ENCODE peak calls at places on chromosomes 2 and 18, in five cellular contexts. G is PC-9; O is psoas muscle; H is spleen; K is effector memory CD4-positive, alpha-beta T cell. U is an unnamed sample.
A peak's percentile ranks its signal among the peaks of the same experiment; 100 is the strongest.

GRCh38 chr2:48540237-48540935 is 10.4 kb downstream of the STON1 start:
- DNase-seq in H (no peak), K (no peak), O (no peak), G (no peak), U (no peak)

GRCh38 chr18:79817607-79817998 is 19.9 kb downstream of the KCNG2 start:
- DNase-seq in K (no peak), H (no peak), G (no peak), O (no peak), U (no peak)

GRCh38 chr2:97011977-97012569 is 25.7 kb upstream of the FAM178B start:
- DNase-seq in O (no peak), G (peak; percentile 53), H (no peak), K (no peak), U (no peak)

GRCh38 chr2:198692907-198693510 is 764.7 kb downstream of the SATB2 start:
- DNase-seq in G (no peak), O (no peak), K (no peak), H (no peak), U (no peak)

GRCh38 chr2:207854484-207855386 is 85.0 kb upstream of the FZD5 start:
- DNase-seq in G (no peak), H (no peak), K (no peak), O (no peak), U (no peak)

GRCh38 chr18:657311-657997 is at the start of gene TYMS:
- DNase-seq in K (no peak), O (peak; percentile 50), H (peak; percentile 82), G (peak; percentile 64), U (no peak)

GRCh38 chr2:234839285-234839684 is 112.5 kb upstream of the SH3BP4 start:
- DNase-seq in H (no peak), O (no peak), G (peak; percentile 92), K (no peak), U (no peak)

GRCh38 chr18:58668211-58668610 is 3.1 kb upstream of the MALT1 start:
- DNase-seq in G (no peak), H (no peak), K (no peak), O (no peak), U (no peak)

GRCh38 chr2:101974663-101975062 is 17.1 kb upstream of the IL1R2 start:
- DNase-seq in K (no peak), H (no peak), G (no peak), O (no peak), U (no peak)

GRCh38 chr2:101970901-101971300 is 20.9 kb upstream of the IL1R2 start:
- DNase-seq in O (no peak), H (no peak), K (no peak), G (no peak), U (no peak)

GRCh38 chr2:101972621-101973434 is 18.9 kb upstream of the IL1R2 start:
- DNase-seq in O (no peak), G (peak; percentile 67), K (no peak), H (no peak), U (no peak)

GRCh38 chr2:101969723-101970122 is 22.0 kb upstream of the IL1R2 start:
- DNase-seq in G (no peak), K (no peak), O (no peak), H (no peak), U (no peak)

DNA sequence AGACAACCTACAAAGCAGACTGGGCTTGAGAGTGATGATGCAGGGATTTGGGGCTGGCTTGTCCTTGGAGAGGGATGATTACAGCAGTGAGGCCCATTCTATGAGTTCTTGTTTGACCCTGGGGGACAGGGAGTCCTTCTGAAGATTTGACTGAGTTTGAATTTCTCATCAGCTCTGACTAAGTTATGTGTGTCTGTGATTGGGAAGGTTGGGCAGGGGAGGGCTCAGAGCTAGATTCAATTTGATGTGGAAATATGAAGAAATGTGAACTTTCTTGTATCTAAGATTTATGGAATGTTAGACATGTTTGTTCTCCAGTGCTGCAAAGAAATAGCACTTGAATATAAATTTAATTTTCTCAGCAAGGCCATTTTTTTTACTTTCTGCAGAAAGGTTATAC is 19.9 kb upstream of the IL1R2 start:
- DNase-seq in G (no peak), K (no peak), O (no peak), H (no peak), U (no peak)
- H3K9me3 ChIP-seq in G (peaks cover 13% of the 10 kb centered on the region), K (no peaks in the 10 kb centered on the region), O (no peaks in the 10 kb centered on the region), H (peaks cover 16% of the 10 kb centered on the region), U (peaks cover 3% of the 10 kb centered on the region)

DNA sequence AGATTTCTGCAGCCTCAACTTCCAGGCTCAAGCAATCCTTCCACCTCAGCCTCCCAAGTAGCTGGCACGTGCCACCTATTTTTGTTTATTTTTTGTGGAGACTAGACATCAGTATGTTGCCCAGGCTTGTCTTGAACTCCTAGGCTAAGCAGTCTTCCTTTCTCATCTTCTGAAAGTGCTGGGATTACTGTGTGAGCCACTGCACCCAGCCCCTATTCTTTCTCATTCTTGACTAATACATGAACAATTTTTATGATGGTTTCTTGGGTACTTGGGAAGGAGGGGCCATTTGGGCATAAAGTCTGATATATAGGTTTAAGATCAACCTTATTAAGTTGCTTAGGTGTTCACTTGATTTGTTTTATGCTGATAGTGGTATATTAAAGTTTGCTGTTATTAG is 26.2 kb downstream of the EPC2 start:
- DNase-seq in G (no peak), K (no peak), H (no peak), O (no peak), U (no peak)
- H3K9me3 ChIP-seq in G (no peaks in the 10 kb centered on the region), K (no peaks in the 10 kb centered on the region), H (peaks cover 12% of the 10 kb centered on the region), O (peaks cover 5% of the 10 kb centered on the region), U (no peaks in the 10 kb centered on the region)

GRCh38 chr2:144254342-144255235 is 265.3 kb downstream of the ZEB2 start:
- DNase-seq in K (no peak), O (no peak), H (no peak), G (no peak), U (no peak)

GRCh38 chr2:144256996-144257707 is 262.8 kb downstream of the ZEB2 start:
- DNase-seq in O (no peak), H (no peak), K (no peak), G (no peak), U (no peak)

GRCh38 chr2:144258154-144258553 is 261.8 kb downstream of the ZEB2 start:
- DNase-seq in O (no peak), K (no peak), G (no peak), H (no peak), U (no peak)

GRCh38 chr2:144252694-144253093 is 267.2 kb downstream of the ZEB2 start:
- DNase-seq in O (no peak), G (no peak), H (no peak), K (no peak), U (no peak)

GRCh38 chr2:144253743-144254142 is 266.2 kb downstream of the ZEB2 start:
- DNase-seq in G (no peak), O (no peak), K (no peak), H (no peak), U (no peak)
- H3K9me3 ChIP-seq in G (peaks cover 17% of the 10 kb centered on the region), O (peaks cover 29% of the 10 kb centered on the region), K (peaks cover 19% of the 10 kb centered on the region), H (peaks cover 56% of the 10 kb centered on the region), U (no peaks in the 10 kb centered on the region)

DNA sequence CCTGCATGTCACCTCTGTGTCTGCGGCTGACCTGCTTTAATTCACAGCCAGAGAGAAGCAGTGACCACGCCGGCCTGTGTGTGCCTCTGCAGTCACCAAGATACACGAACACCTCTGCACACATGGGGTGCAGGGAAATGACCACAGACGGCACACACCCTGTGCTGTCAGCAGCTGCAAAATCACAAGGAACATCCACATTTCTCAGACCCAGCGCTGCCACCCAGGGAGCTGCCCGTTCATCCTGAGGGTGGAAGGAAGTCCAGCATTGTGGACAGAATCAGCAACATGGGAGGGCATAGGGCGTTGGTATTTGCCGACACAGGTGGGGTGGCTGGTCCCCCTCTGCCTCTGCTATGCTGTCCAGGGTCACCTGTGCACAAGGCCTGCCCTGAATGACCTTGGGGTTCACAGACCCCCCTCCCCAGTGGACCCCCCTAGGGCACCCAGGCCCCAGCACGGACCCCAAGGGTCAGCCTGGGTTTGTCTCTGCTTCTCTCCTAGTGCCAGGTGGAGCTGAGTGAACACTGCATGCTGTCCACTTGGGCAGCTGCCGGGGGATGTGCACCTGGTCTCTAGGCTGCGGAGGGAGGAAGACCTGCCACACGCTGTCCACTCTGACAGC is 107.4 kb downstream of the PXDN start:
- DNase-seq in K (no peak), G (no peak), O (peak; percentile 35), H (no peak), U (no peak)
- H3K9me3 ChIP-seq in K (no peaks in the 10 kb centered on the region), G (no peaks in the 10 kb centered on the region), O (no peaks in the 10 kb centered on the region), H (no peaks in the 10 kb centered on the region), U (no peaks in the 10 kb centered on the region)

DNA sequence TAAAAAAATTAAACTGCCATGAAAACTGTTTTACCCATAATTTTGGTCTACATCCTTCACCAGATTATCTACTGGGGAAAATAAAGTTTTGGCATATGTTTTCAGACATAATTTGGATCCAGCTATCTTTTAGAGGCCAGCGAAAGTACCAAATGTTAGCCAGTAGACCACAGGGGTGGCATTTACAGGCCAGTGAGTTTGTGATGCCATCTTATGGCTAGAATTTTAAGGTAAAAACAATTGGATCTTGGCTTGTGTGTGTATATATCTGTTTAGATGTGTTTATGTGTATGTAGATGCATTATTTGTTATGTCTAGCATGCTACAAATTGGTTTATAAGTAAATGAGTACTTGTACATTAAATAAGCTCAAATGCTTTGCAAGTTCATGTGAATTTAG is 322.6 kb downstream of the ASXL3 start:
- DNase-seq in H (no peak), K (no peak), G (no peak), O (no peak), U (no peak)
- H3K9me3 ChIP-seq in H (peaks cover 67% of the 10 kb centered on the region), K (peaks cover 5% of the 10 kb centered on the region), G (peaks cover 3% of the 10 kb centered on the region), O (no peaks in the 10 kb centered on the region), U (peaks cover 7% of the 10 kb centered on the region)